ENCODE peak calls at places on chromosomes 7 and 10, in eight cellular contexts. G is stomach, F is cardiac fibroblast, O is breast epithelium, Y is GM12865, A is endodermal cell, I is fibroblast of villous mesenchyme, B is uterus. S is an unnamed sample.

GRCh38 chr10:80118669-80119068 is 13.9 kb upstream of the PLAC9 start:
- DNase-seq in F (no peak), Y (no peak), A (no peak), G (no peak), I (no peak), B (no peak), O (no peak), S (no peak)

GRCh38 chr10:613661-614340 is 75.7 kb downstream of the DIP2C start:
- DNase-seq in O (no peak), Y (no peak), I (no peak), F (no peak), B (no peak), G (no peak), A (no peak), S (no peak)

GRCh38 chr10:62916157-62916603 is 100.0 kb upstream of the EGR2 start:
- DNase-seq in A (no peak), G (no peak), B (no peak), F (peak), I (peak), O (peak), Y (no peak), S (peak)

GRCh38 chr10:105691811-105692210 is 1050.7 kb downstream of the SORCS3 start:
- DNase-seq in F (no peak), O (no peak), G (no peak), Y (peak), B (no peak), A (no peak), I (no peak), S (peak)

GRCh38 chr7:142788303-142789286 is 17.8 kb downstream of the PRSS2 start:
- DNase-seq in G (no peak), I (no peak), A (no peak), F (no peak), B (no peak), Y (no peak), O (no peak), S (no peak)

GRCh38 chr10:7513455-7513854 is 102.6 kb upstream of the SFMBT2 start:
- DNase-seq in I (no peak), A (no peak), Y (no peak), B (no peak), O (no peak), F (no peak), G (no peak), S (no peak)

GRCh38 chr10:19889279-19889678 is 73.0 kb downstream of the PLXDC2 start:
- DNase-seq in O (no peak), F (no peak), A (no peak), G (no peak), I (no peak), B (no peak), Y (no peak), S (no peak)

GRCh38 chr7:70520604-70521003 is 611.3 kb upstream of the GALNT17 start:
- DNase-seq in I (no peak), Y (no peak), G (no peak), F (no peak), A (no peak), O (no peak), B (no peak), S (peak)

GRCh38 chr10:102743078-102743587 is 615 bp upstream of the WBP1L start:
- DNase-seq in A (peak), Y (no peak), I (no peak), O (no peak), G (no peak), F (no peak), B (no peak), S (no peak)

GRCh38 chr7:91348686-91349085 is 84.5 kb downstream of the FZD1 start:
- DNase-seq in G (no peak), Y (no peak), A (no peak), O (no peak), F (peak), I (no peak), B (no peak), S (peak)

GRCh38 chr7:102064361-102065025 is 222.2 kb upstream of the SH2B2 start:
- DNase-seq in B (no peak), G (no peak), O (no peak), A (peak), I (no peak), Y (no peak), F (peak), S (no peak)

GRCh38 chr10:43707755-43708154 is 59.1 kb upstream of the ZNF32 start:
- DNase-seq in I (no peak), O (no peak), G (no peak), A (peak), F (peak), B (no peak), Y (no peak), S (peak)

GRCh38 chr10:86091216-86091615 is 275.4 kb downstream of the GRID1 start:
- DNase-seq in O (no peak), F (no peak), G (no peak), Y (no peak), I (no peak), A (peak), B (no peak), S (no peak)

GRCh38 chr7:46220066-46220630 is 299.1 kb upstream of the IGFBP3 start:
- DNase-seq in I (no peak), G (no peak), F (peak), B (no peak), O (peak), A (no peak), Y (no peak), S (no peak)

GRCh38 chr7:158350166-158350900 is 237.3 kb downstream of the PTPRN2 start:
- DNase-seq in G (no peak), I (no peak), B (no peak), O (no peak), A (peak), F (no peak), Y (no peak), S (no peak)

GRCh38 chr10:16644146-16644545 is 122.5 kb upstream of the C1QL3 start:
- DNase-seq in G (no peak), O (no peak), A (no peak), F (peak), Y (no peak), B (no peak), I (peak), S (peak)

GRCh38 chr10:37728830-37729229 is 128.6 kb downstream of the ZNF248 start:
- DNase-seq in O (no peak), F (no peak), G (no peak), B (no peak), Y (no peak), A (no peak), I (no peak), S (no peak)

GRCh38 chr7:25770235-25770634 is 381.8 kb upstream of the NFE2L3 start:
- DNase-seq in Y (no peak), G (no peak), O (no peak), I (no peak), A (no peak), B (no peak), F (no peak), S (no peak)

GRCh38 chr10:119761106-119761505 is 35.3 kb downstream of the INPP5F start:
- DNase-seq in B (no peak), A (no peak), Y (no peak), I (peak), O (no peak), F (peak), G (no peak), S (peak)

GRCh38 chr7:116953372-116953726 is at the start of gene ST7:
- DNase-seq in F (peak), A (peak), O (peak), G (peak), Y (peak), I (peak), B (peak), S (peak)

GRCh38 chr10:4595920-4596319 is 230.1 kb upstream of the AKR1E2 start:
- DNase-seq in O (no peak), F (peak), B (no peak), G (no peak), I (no peak), A (no peak), Y (no peak), S (peak)

GRCh38 chr10:615583-616152 is 73.8 kb downstream of the DIP2C start:
- DNase-seq in A (no peak), B (peak), F (peak), G (no peak), I (no peak), O (no peak), Y (no peak), S (peak)

GRCh38 chr7:106075937-106076336 is 36.2 kb downstream of the SYPL1 start:
- DNase-seq in Y (no peak), A (no peak), I (no peak), G (no peak), B (no peak), O (no peak), F (no peak), S (no peak)

GRCh38 chr7:134660961-134661376 is 14.3 kb downstream of the BPGM start:
- DNase-seq in F (peak), Y (no peak), B (no peak), I (peak), A (no peak), O (no peak), G (no peak), S (peak)

GRCh38 chr10:23375366-23375765 is 30.8 kb upstream of the C10orf67 start:
- DNase-seq in A (no peak), G (no peak), O (no peak), F (no peak), B (no peak), Y (no peak), I (no peak), S (no peak)

GRCh38 chr7:112422842-112423496 is 27.3 kb upstream of the IFRD1 start:
- DNase-seq in F (peak), A (peak), O (peak), I (peak), G (peak), B (peak), Y (peak), S (peak)

GRCh38 chr10:42975558-42976352 is 101.1 kb upstream of the RET start:
- DNase-seq in I (no peak), F (no peak), A (peak), O (no peak), Y (no peak), G (peak), B (peak), S (no peak)

GRCh38 chr10:90742189-90742588 is 115.7 kb downstream of the HTR7 start:
- DNase-seq in F (peak), O (no peak), B (no peak), A (no peak), G (no peak), Y (no peak), I (no peak), S (peak)

GRCh38 chr10:62804384-62805138 is at the start of gene ADO:
- DNase-seq in Y (peak), G (peak), I (peak), A (peak), B (peak), F (peak), O (peak), S (peak)

GRCh38 chr7:33841658-33842057 is 63.7 kb upstream of the BMPER start:
- DNase-seq in O (no peak), G (no peak), A (no peak), F (peak), Y (no peak), I (peak), B (peak), S (no peak)

GRCh38 chr10:72072046-72072445 is 16.3 kb downstream of the SPOCK2 start:
- DNase-seq in F (no peak), B (no peak), I (no peak), Y (no peak), A (no peak), G (no peak), O (no peak), S (no peak)

GRCh38 chr10:128062837-128063563 is 63.2 kb downstream of the MKI67 start:
- DNase-seq in O (no peak), B (no peak), G (no peak), F (peak), A (no peak), I (peak), Y (peak), S (no peak)

GRCh38 chr10:79022565-79023488 is 45.9 kb upstream of the ZMIZ1 start:
- DNase-seq in O (no peak), Y (peak), I (peak), A (peak), F (peak), B (no peak), G (no peak), S (no peak)

GRCh38 chr7:131425992-131426391 is 98.3 kb downstream of the MKLN1 start:
- DNase-seq in A (no peak), Y (no peak), F (no peak), B (no peak), G (no peak), O (no peak), I (no peak), S (no peak)

GRCh38 chr7:41491313-41491712 is 211.6 kb downstream of the INHBA start:
- DNase-seq in I (peak), B (no peak), F (no peak), A (no peak), G (no peak), Y (no peak), O (no peak), S (no peak)

GRCh38 chr7:95886501-95887090 is 114.2 kb downstream of the DYNC1I1 start:
- DNase-seq in F (peak), Y (no peak), I (no peak), G (no peak), O (no peak), B (no peak), A (no peak), S (no peak)

GRCh38 chr10:121735248-121735647 is 137.0 kb upstream of the FGFR2 start:
- DNase-seq in Y (no peak), F (no peak), I (no peak), A (no peak), O (no peak), B (no peak), G (no peak), S (no peak)

GRCh38 chr10:101562231-101562630 is 25.8 kb downstream of the POLL start:
- DNase-seq in I (no peak), B (no peak), A (peak), F (no peak), Y (no peak), G (no peak), O (no peak), S (no peak)
- TF ChIP-seq CTCF in I (no peak), B (no peak), A (no peak), F (no peak), Y (no peak), G (no peak), O (no peak), S (no peak)

GRCh38 chr10:83166344-83166743 is 973.0 kb upstream of the GHITM start:
- DNase-seq in I (no peak), B (no peak), A (peak), O (no peak), G (no peak), Y (peak), F (no peak), S (no peak)
- TF ChIP-seq CTCF in I (no peak), B (no peak), A (peak), O (no peak), G (no peak), Y (peak), F (no peak), S (no peak)

DNA sequence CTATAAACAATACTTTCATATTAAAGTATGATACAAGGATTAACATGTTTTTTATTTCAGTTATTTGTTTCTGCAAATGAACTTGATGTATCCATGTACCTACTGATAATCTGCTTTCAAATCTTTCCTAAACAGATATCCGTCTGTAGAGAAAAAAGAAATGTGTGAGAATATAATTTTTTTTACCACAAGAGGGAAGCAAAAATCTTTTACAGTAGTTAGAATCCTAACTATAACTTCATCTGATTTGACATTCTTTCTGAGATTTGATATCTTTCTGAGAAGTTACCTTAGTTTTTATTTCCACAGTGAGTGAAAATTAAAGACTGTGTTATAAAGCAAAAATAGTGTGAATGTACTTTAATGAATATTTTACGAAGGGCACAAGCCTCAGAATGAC is 203.9 kb upstream of the PCLO start:
- DNase-seq in G (no peak), Y (no peak), A (no peak), I (no peak), B (no peak), O (no peak), F (no peak), S (no peak)
- TF ChIP-seq CTCF in G (no peak), Y (no peak), A (peak), I (no peak), B (no peak), O (no peak), F (no peak), S (no peak)

DNA sequence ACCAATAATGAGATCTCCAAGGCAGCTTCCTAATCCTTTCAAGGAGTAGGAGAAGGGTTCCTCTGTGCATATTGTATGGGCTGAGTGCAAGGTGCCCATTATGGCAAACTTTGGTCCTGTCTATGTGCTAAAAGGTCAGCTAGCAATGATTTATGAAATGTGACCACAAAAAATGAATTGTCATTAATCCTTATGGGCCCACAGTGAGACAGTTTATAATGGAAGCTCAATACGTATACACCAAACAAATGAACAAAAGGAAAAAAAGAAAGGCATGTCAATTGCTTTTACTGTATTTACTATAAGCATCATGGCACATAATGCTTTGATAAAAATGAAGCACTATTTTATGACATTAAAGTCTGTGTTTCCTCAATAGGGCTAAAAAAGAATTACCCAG is 54.5 kb downstream of the ELAPOR2 start:
- DNase-seq in G (no peak), F (no peak), B (no peak), A (no peak), O (no peak), I (no peak), Y (no peak), S (no peak)
- TF ChIP-seq CTCF in G (no peak), F (no peak), B (no peak), A (no peak), O (no peak), I (no peak), Y (no peak), S (no peak)

DNA sequence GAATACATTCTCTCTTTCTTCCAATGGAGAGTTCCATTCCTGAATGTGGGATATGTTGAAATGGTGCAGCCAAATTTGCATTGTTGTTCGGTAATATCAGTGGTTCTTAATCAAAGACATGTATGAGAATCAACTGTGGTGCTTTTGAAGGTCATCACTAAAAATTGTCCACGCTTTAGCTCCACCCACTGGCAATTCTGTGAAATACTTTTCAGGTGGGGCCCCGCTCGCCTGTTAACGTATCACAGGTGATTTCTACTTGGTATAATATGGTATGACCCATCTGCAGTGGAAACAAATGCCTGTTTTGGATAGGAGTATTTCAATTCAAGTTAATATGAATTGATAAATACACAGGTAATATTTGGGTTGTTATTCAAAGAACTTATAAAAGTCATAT is 178.4 kb downstream of the NSUN6 start:
- DNase-seq in O (no peak), G (no peak), B (no peak), I (no peak), Y (peak), F (peak), A (peak), S (no peak)
- TF ChIP-seq CTCF in O (no peak), G (no peak), B (no peak), I (no peak), Y (peak), F (no peak), A (peak), S (no peak)

DNA sequence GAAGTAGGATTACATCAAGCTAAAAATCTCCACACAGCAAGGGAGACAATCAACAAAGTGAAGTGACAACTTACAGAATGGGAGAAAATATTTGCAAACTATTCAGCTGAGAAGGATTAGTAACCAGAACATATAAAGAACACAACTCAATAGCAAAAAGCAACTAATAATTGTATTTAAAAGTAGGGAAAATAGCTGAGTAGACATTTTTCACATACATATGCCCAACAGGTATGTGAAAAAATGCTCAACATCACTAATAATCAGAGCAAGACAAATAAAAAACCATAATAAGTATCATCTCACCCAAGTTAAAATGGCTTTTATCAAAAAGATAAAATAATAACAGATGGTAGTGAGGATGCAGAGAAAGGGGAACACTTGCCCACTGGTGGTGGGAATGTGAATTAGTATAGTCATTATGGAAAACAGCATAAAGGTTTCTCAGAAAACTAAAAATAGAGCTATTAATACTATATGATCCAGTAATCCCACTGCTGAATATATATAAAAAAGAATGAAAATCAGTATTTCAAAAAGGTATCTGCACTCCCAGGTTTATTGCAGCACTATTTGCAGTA is 784.5 kb upstream of the C7orf33 start:
- DNase-seq in O (no peak), F (no peak), A (no peak), Y (no peak), G (no peak), I (no peak), B (no peak), S (no peak)
- TF ChIP-seq CTCF in O (no peak), F (no peak), A (peak), Y (no peak), G (no peak), I (no peak), B (no peak), S (no peak)

GRCh38 chr7:129054438-129055293 is at the start of gene TNPO3:
- DNase-seq in O (peak), F (peak), B (peak), Y (peak), A (peak), I (peak), G (peak), S (peak)
- TF ChIP-seq CTCF in O (no peak), F (no peak), B (no peak), Y (no peak), A (peak), I (no peak), G (no peak), S (peak)

DNA sequence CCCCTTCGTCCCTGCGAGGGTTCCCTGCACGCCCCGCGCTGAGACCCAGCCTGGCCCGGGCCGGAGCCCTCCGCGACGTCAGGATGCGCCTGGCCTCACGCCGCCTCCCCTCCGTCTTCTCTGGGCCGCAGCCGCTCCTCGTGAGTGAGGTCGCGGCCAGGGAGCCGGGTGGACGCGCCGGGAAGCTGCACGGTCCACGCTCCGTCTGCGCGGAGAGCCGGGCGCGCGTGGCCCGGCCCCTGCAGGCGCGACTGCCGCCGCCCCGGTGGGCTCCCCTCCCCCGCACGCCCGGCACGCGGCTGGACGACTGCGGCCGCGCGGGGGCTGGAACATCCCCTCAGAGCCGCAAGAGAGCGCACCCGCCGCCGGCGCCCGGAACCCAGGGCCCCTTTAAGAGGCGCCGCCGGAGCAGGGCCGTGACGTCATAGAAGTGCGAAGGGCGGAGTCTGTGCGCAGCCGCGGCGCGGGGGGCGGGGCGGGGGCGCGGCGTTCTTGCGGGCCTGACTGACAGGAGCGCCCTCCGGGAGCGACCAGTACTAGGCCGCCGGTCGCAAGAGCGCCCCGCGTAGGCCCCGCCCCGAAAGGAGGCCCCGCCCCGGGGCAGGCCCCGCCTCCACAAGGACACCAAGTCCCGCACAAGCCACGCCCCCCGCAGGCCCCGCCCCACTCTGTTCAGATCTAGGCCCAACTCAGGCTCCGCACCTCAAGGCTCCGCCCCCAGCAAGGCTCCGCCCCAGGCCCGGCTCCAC is 449 bp upstream of the INPP5A start:
- DNase-seq in B (peak), I (peak), G (peak), A (peak), Y (peak), F (peak), O (peak), S (peak)
- TF ChIP-seq CTCF in B (peak), I (peak), G (no peak), A (peak), Y (peak), F (no peak), O (no peak), S (peak)